ENCODE peak calls at places on chromosomes 12 and 14, in six cellular contexts. E is fibroblast of the aortic adventitia, D is lung, X is left ventricle myocardium inferior, J is psoas muscle, G is A549. P is an unnamed sample.

GRCh38 chr12:122422769-122423257 is 344 bp upstream of the CLIP1 start:
- DNase-seq in E (peak), D (peak), X (peak), J (peak), G (peak), P (no peak)

GRCh38 chr14:103762547-103762946 is 46.9 kb downstream of the ZFYVE21 start:
- DNase-seq in E (no peak), D (no peak), X (no peak), J (no peak), G (no peak), P (no peak)

GRCh38 chr12:49585477-49586445 is 17.8 kb upstream of the MCRS1 start:
- DNase-seq in E (no peak), D (no peak), X (no peak), J (no peak), G (no peak), P (no peak)

GRCh38 chr12:85765443-85765842 is 70.8 kb downstream of the RASSF9 start:
- DNase-seq in E (no peak), D (no peak), X (no peak), J (no peak), G (peak), P (no peak)

GRCh38 chr14:61444215-61444768 is 122.9 kb downstream of the PRKCH start:
- DNase-seq in E (no peak), D (peak), X (no peak), J (no peak), G (no peak), P (no peak)

GRCh38 chr14:54669759-54670630 is 103.1 kb downstream of the SAMD4A start:
- DNase-seq in E (peak), D (no peak), X (no peak), J (peak), G (no peak), P (no peak)

GRCh38 chr12:118188690-118189371 is 52.9 kb downstream of the PEBP1 start:
- DNase-seq in E (peak), D (no peak), X (peak), J (peak), G (no peak), P (no peak)

GRCh38 chr14:100592972-100593371 is 5.8 kb upstream of the BEGAIN start:
- DNase-seq in E (no peak), D (no peak), X (no peak), J (peak), G (no peak), P (no peak)

GRCh38 chr14:28061006-28061405 is 705.6 kb upstream of the FOXG1 start:
- DNase-seq in E (no peak), D (no peak), X (no peak), J (no peak), G (no peak), P (no peak)

GRCh38 chr14:23929822-23930294 is 23.7 kb upstream of the DHRS4 start:
- DNase-seq in E (peak), D (peak), X (peak), J (peak), G (peak), P (no peak)

GRCh38 chr14:57609313-57609712 is 115.7 kb upstream of the CCDC198 start:
- DNase-seq in E (no peak), D (no peak), X (no peak), J (no peak), G (no peak), P (no peak)

GRCh38 chr12:89571481-89572190 is 45.8 kb upstream of the POC1B start:
- DNase-seq in E (peak), D (no peak), X (no peak), J (no peak), G (no peak), P (no peak)

GRCh38 chr14:70884595-70885342 is 22.5 kb upstream of the PCNX1 start:
- DNase-seq in E (no peak), D (no peak), X (no peak), J (no peak), G (no peak), P (no peak)

GRCh38 chr12:11749943-11750690 is 100.6 kb downstream of the ETV6 start:
- DNase-seq in E (no peak), D (no peak), X (peak), J (no peak), G (no peak), P (no peak)

GRCh38 chr14:67694791-67695393 is 672 bp downstream of the RDH11 start:
- DNase-seq in E (peak), D (peak), X (peak), J (peak), G (peak), P (no peak)

GRCh38 chr14:25836647-25837046 is 761.2 kb downstream of the NOVA1 start:
- DNase-seq in E (no peak), D (no peak), X (no peak), J (no peak), G (no peak), P (no peak)

GRCh38 chr14:104547998-104548700 is 31.4 kb upstream of the C14orf180 start:
- DNase-seq in E (no peak), D (no peak), X (no peak), J (no peak), G (no peak), P (no peak)

GRCh38 chr12:95766356-95767019 is 24.1 kb downstream of the NTN4 start:
- DNase-seq in E (peak), D (no peak), X (no peak), J (no peak), G (no peak), P (no peak)

GRCh38 chr14:92610849-92611271 is 97.3 kb downstream of the RIN3 start:
- DNase-seq in E (no peak), D (no peak), X (no peak), J (no peak), G (no peak), P (no peak)

GRCh38 chr12:13386269-13387039 is 189.9 kb downstream of the EMP1 start:
- DNase-seq in E (no peak), D (no peak), X (no peak), J (no peak), G (no peak), P (no peak)

GRCh38 chr14:95463173-95463901 is 53.1 kb downstream of the SYNE3 start:
- DNase-seq in E (peak), D (no peak), X (no peak), J (peak), G (no peak), P (no peak)

GRCh38 chr14:104102282-104102914 is 16.9 kb downstream of the ASPG start:
- DNase-seq in E (no peak), D (no peak), X (peak), J (peak), G (no peak), P (no peak)

GRCh38 chr12:2011641-2012607 is 7.7 kb upstream of the DCP1B start:
- DNase-seq in E (no peak), D (no peak), X (no peak), J (no peak), G (no peak), P (no peak)

GRCh38 chr12:110563702-110564470 is 19.2 kb downstream of the PPTC7 start:
- DNase-seq in E (peak), D (no peak), X (no peak), J (no peak), G (no peak), P (no peak)

GRCh38 chr12:54368709-54369596 is 4.7 kb upstream of the GPR84 start:
- DNase-seq in E (peak), D (peak), X (peak), J (peak), G (peak), P (peak)

GRCh38 chr12:23217158-23217557 is 592.2 kb downstream of the ETNK1 start:
- DNase-seq in E (no peak), D (no peak), X (no peak), J (no peak), G (no peak), P (no peak)

GRCh38 chr12:2262449-2262848 is 209.7 kb downstream of the CACNA1C start:
- DNase-seq in E (no peak), D (no peak), X (no peak), J (no peak), G (no peak), P (no peak)

GRCh38 chr12:93892431-93893210 is 215.4 kb downstream of the CRADD start:
- DNase-seq in E (peak), D (no peak), X (no peak), J (no peak), G (no peak), P (no peak)

GRCh38 chr12:108801736-108802665 is 55.4 kb downstream of the SSH1 start:
- DNase-seq in E (peak), D (no peak), X (peak), J (peak), G (no peak), P (no peak)

DNA sequence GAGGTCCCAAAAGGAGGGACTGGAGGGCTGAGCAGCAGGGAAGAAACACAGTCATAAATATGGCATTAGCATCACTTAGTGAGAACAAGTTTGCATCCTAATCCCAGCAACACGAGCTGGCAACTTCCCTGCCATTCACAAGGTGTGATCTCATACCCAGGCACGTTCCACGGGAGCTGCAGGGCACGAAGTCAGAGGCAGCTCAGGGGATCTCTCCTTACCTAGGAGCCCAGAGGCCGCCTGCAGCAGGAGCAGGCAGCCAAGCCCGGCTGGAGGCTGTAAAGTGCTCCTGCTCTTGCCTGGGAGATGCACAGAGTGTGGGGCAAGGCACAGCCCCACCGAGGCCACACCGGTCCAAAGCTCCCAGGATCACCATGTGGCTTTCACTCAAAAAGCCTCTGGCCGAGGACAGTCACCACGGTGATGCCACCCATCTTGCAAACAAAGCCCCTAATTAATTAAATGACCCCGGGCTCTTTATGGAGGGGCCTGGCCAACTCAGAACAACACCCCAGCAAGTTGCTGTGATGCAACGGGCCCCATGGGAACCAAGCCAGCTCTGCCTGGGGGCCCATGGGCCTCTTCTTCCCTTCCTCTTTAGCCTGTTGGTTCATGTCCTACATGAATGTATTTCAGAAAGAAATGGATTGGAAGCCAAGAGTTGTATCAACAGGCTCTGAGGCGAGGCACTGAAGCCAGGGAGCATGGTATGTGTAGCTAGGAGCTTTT is 26.5 kb downstream of the NUAK1 start:
- DNase-seq in E (no peak), D (no peak), X (no peak), J (peak), G (no peak), P (no peak)
- H3K4me3 ChIP-seq in E (no peak), D (no peak), X (no peak), J (no peak), G (no peak), P (no peak)

DNA sequence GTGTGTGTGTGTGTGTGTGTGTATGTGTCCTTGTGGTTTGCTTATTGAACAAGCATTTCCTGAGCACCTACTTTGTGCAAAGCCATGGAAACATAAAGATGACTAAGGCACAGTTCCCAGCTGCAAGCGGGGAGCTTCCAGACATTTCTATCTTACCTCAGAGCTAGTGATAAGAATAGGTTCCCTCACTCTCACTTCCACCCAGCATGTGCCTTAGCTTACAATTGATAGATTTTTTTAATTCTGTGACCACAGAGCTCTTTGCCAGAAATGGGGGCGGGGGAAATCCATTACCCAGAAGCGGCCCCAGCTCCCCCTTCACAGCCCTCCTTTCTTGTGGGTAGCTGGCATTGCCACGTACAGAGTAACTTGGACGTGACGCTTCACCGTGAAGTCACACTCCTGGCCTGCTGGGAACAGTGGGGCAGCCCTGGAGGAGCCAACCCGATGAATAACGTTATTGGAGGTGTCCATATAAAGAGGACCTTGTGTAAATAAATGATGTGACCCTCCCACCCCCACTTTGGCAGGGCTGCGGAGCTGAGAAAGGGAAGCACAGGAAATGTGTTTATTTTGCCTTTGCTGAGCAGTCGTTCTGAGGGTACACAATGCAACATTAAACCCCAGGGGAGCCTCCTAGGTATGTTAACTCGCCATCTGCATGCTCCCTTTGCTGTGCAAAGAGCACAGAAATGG is 238.9 kb downstream of the CHST11 start:
- DNase-seq in E (peak), D (no peak), X (no peak), J (no peak), G (no peak), P (no peak)
- TF ChIP-seq CTCF in E (no peak), D (no peak), X (no peak), J (no peak), G (no peak), P (no peak)

GRCh38 chr12:8950287-8950574 is 786 bp upstream of the M6PR start:
- DNase-seq in E (no peak), D (no peak), X (no peak), J (no peak), G (no peak), P (no peak)

GRCh38 chr12:8948711-8949524 is 527 bp downstream of the M6PR start:
- DNase-seq in E (peak), D (no peak), X (no peak), J (no peak), G (peak), P (no peak)

GRCh38 chr12:8946733-8947132 is 2.7 kb downstream of the M6PR start:
- DNase-seq in E (no peak), D (no peak), X (no peak), J (no peak), G (no peak), P (no peak)

GRCh38 chr12:8949525-8950286 is at the start of gene M6PR:
- DNase-seq in E (peak), D (peak), X (peak), J (peak), G (peak), P (peak)

DNA sequence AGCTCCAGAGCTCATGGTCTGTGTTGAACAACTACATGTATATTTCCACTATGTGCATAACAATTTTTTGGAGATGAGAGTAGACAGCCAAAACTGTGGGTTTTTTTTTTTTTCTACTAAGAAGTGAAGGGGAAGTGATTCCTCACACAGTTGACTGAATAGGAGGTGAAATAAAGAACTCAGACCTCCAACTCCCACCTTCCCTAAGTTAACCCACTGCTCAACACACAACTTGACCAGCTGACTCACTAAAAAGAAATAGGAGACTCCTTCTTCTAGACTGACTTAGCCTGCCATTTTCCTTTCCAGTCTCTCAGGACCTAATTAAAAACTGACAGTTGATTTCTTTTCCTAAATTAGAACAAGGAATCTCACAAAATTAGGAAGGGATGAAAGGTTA is 1.7 kb downstream of the M6PR start:
- DNase-seq in E (no peak), D (no peak), X (no peak), J (no peak), G (no peak), P (no peak)
- H3K4me3 ChIP-seq in E (peak), D (no peak), X (peak), J (peak), G (peak), P (no peak)

GRCh38 chr14:93788557-93789365 is 476 bp upstream of the PRIMA1 start:
- DNase-seq in E (no peak), D (no peak), X (peak), J (peak), G (peak), P (no peak)
- TF ChIP-seq CTCF in E (no peak), D (no peak), X (peak), J (peak), G (peak), P (peak)

GRCh38 chr12:88418856-88419497 is 161.3 kb downstream of the KITLG start:
- DNase-seq in E (peak), D (no peak), X (no peak), J (no peak), G (no peak), P (no peak)
- H3K4me3 ChIP-seq in E (peak), D (no peak), X (no peak), J (no peak), G (no peak), P (no peak)

GRCh38 chr12:76878045-76878898 is 547 bp downstream of the CSRP2 start:
- DNase-seq in E (no peak), D (no peak), X (no peak), J (peak), G (peak), P (no peak)

GRCh38 chr12:76881152-76881551 is 2.3 kb upstream of the CSRP2 start:
- DNase-seq in E (no peak), D (no peak), X (no peak), J (no peak), G (no peak), P (no peak)

GRCh38 chr12:76879710-76880025 is 849 bp upstream of the CSRP2 start:
- DNase-seq in E (no peak), D (no peak), X (no peak), J (no peak), G (no peak), P (peak)

GRCh38 chr12:76880156-76881023 is 1.6 kb upstream of the CSRP2 start:
- DNase-seq in E (peak), D (no peak), X (no peak), J (no peak), G (no peak), P (no peak)

DNA sequence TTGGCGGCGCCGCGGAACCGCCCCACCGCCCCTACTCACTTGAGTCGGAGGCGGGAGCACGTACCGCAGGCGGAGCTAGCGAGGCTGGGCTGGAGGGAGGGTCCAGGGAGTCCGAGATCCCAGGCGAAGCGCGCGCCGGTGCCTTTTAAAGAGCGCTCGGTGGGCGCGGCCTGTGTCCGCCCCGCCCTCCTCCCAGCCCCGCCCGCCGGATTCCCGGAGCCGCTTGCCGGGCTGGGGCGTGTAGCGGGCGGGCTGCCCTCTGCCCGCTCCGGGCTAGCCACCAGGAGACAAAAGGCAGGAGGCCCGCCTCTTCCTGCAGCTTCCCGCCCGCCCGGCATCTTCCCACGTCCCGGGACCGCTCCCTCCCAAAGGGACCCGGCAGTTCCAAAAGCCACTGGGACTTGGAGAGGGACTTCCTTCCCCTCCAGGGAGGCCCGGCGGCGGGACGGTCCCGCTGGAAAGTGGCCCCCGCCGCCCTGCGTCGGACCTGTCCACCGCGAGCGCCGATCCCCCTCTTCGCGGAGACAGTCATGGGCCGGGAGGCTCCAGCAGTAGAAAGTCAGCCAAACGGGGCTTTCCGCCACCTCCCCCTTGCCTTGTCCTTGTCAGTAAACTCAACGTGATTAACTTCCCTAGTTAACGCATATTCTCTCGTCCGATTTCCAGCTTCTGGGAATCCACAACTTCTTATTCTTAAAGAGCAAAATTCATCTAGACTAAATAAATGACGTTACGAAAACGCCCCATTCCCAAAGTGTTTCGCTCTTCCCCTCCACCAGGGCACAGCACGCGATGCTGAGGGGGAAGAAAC is at the start of gene CSRP2:
- DNase-seq in E (peak), D (peak), X (peak), J (peak), G (peak), P (peak)
- TF ChIP-seq CTCF in E (peak), D (no peak), X (peak), J (peak), G (no peak), P (no peak)

P was measured in coronary artery.